ENCODE peak calls at places on chromosomes 6 and 20, in six cellular contexts. One of them, this sample, is unnamed.

GRCh38 chr6:158497620-158498019 is 62.3 kb upstream of the TMEM181 start:
- DNase-seq in nucleus accumbens: no peak
- DNase-seq in DMS153: no peak
- DNase-seq in T-helper 1 cell: no peak
- DNase-seq in AG10803: no peak
- DNase-seq in NCI-H524: no peak
- DNase-seq in this sample: no peak

GRCh38 chr6:15531973-15532372 is 130.9 kb downstream of the DTNBP1 start:
- DNase-seq in DMS153: no peak
- DNase-seq in AG10803: no peak
- DNase-seq in NCI-H524: no peak
- DNase-seq in T-helper 1 cell: no peak
- DNase-seq in nucleus accumbens: no peak
- DNase-seq in this sample: no peak

GRCh38 chr6:125950293-125950692 is 6.3 kb upstream of the HINT3 start:
- DNase-seq in AG10803: peak; percentile 31
- DNase-seq in T-helper 1 cell: no peak
- DNase-seq in DMS153: no peak
- DNase-seq in NCI-H524: no peak
- DNase-seq in nucleus accumbens: no peak
- DNase-seq in this sample: no peak

GRCh38 chr6:45487645-45488044 is 109.9 kb upstream of the SUPT3H start:
- DNase-seq in NCI-H524: no peak
- DNase-seq in AG10803: no peak
- DNase-seq in T-helper 1 cell: no peak
- DNase-seq in DMS153: no peak
- DNase-seq in nucleus accumbens: no peak
- DNase-seq in this sample: no peak

GRCh38 chr6:135209803-135210202 is 28.7 kb downstream of the MYB start:
- DNase-seq in DMS153: no peak
- DNase-seq in AG10803: no peak
- DNase-seq in nucleus accumbens: no peak
- DNase-seq in NCI-H524: no peak
- DNase-seq in T-helper 1 cell: no peak
- DNase-seq in this sample: no peak

GRCh38 chr20:18276821-18277220 is 11.5 kb upstream of the ZNF133 start:
- DNase-seq in NCI-H524: peak; percentile 75
- DNase-seq in AG10803: peak; percentile 59
- DNase-seq in DMS153: peak; percentile 28
- DNase-seq in nucleus accumbens: peak; percentile 23
- DNase-seq in T-helper 1 cell: peak; percentile 40
- DNase-seq in this sample: peak; percentile 54

GRCh38 chr6:34412054-34412453 is 13.8 kb downstream of the RPS10 start:
- DNase-seq in nucleus accumbens: peak; percentile 66
- DNase-seq in NCI-H524: no peak
- DNase-seq in DMS153: no peak
- DNase-seq in T-helper 1 cell: no peak
- DNase-seq in AG10803: no peak
- DNase-seq in this sample: no peak

GRCh38 chr6:6918216-6918983 is 189.4 kb upstream of the RREB1 start:
- DNase-seq in DMS153: no peak
- DNase-seq in T-helper 1 cell: no peak
- DNase-seq in nucleus accumbens: no peak
- DNase-seq in NCI-H524: no peak
- DNase-seq in AG10803: peak; percentile 64
- DNase-seq in this sample: no peak

GRCh38 chr20:46308258-46309157 is at the start of gene CDH22:
- DNase-seq in DMS153: no peak
- DNase-seq in NCI-H524: peak; percentile 65
- DNase-seq in T-helper 1 cell: peak; percentile 28
- DNase-seq in AG10803: peak; percentile 22
- DNase-seq in nucleus accumbens: peak; percentile 18
- DNase-seq in this sample: peak; percentile 42

GRCh38 chr6:29964904-29965872 is 22.9 kb downstream of the HLA-A start:
- DNase-seq in DMS153: peak; percentile 91
- DNase-seq in NCI-H524: peak; percentile 65
- DNase-seq in T-helper 1 cell: peak; percentile 58
- DNase-seq in nucleus accumbens: peak; percentile 27
- DNase-seq in AG10803: peak; percentile 83
- DNase-seq in this sample: peak; percentile 66

GRCh38 chr6:106684011-106684410 is 54.6 kb downstream of the QRSL1 start:
- DNase-seq in DMS153: no peak
- DNase-seq in AG10803: no peak
- DNase-seq in nucleus accumbens: no peak
- DNase-seq in T-helper 1 cell: no peak
- DNase-seq in NCI-H524: no peak
- DNase-seq in this sample: no peak

GRCh38 chr6:133358598-133358997 is 117.4 kb downstream of the EYA4 start:
- DNase-seq in T-helper 1 cell: no peak
- DNase-seq in AG10803: no peak
- DNase-seq in nucleus accumbens: no peak
- DNase-seq in DMS153: no peak
- DNase-seq in NCI-H524: no peak
- DNase-seq in this sample: no peak

GRCh38 chr6:104908031-104908430 is 48.3 kb upstream of the HACE1 start:
- DNase-seq in T-helper 1 cell: no peak
- DNase-seq in AG10803: no peak
- DNase-seq in DMS153: no peak
- DNase-seq in nucleus accumbens: no peak
- DNase-seq in NCI-H524: no peak
- DNase-seq in this sample: no peak

GRCh38 chr20:10412591-10413408 is 21.2 kb downstream of the MKKS start:
- DNase-seq in NCI-H524: no peak
- DNase-seq in DMS153: no peak
- DNase-seq in nucleus accumbens: no peak
- DNase-seq in T-helper 1 cell: no peak
- DNase-seq in AG10803: no peak
- DNase-seq in this sample: no peak

GRCh38 chr20:41334036-41334435 is 6.6 kb upstream of the LPIN3 start:
- DNase-seq in DMS153: no peak
- DNase-seq in NCI-H524: no peak
- DNase-seq in T-helper 1 cell: no peak
- DNase-seq in nucleus accumbens: no peak
- DNase-seq in AG10803: no peak
- DNase-seq in this sample: no peak

GRCh38 chr6:119160911-119161310 is 82.4 kb upstream of the FAM184A start:
- DNase-seq in T-helper 1 cell: no peak
- DNase-seq in AG10803: peak; percentile 54
- DNase-seq in NCI-H524: no peak
- DNase-seq in DMS153: no peak
- DNase-seq in nucleus accumbens: no peak
- DNase-seq in this sample: no peak

GRCh38 chr6:89792881-89793280 is 26.7 kb downstream of the MDN1 start:
- DNase-seq in NCI-H524: no peak
- DNase-seq in nucleus accumbens: no peak
- DNase-seq in AG10803: peak; percentile 18
- DNase-seq in DMS153: peak; percentile 22
- DNase-seq in T-helper 1 cell: no peak
- DNase-seq in this sample: no peak

GRCh38 chr20:44839481-44839880 is 29.1 kb upstream of the RIMS4 start:
- DNase-seq in DMS153: no peak
- DNase-seq in NCI-H524: no peak
- DNase-seq in AG10803: no peak
- DNase-seq in nucleus accumbens: no peak
- DNase-seq in T-helper 1 cell: no peak
- DNase-seq in this sample: no peak

GRCh38 chr6:41642090-41642959 is 4.1 kb downstream of the MDFI start:
- DNase-seq in AG10803: no peak
- DNase-seq in T-helper 1 cell: no peak
- DNase-seq in DMS153: no peak
- DNase-seq in NCI-H524: peak; percentile 57
- DNase-seq in nucleus accumbens: no peak
- DNase-seq in this sample: no peak

GRCh38 chr6:132907915-132908314 is 93.5 kb downstream of the RPS12 start:
- DNase-seq in T-helper 1 cell: no peak
- DNase-seq in AG10803: peak; percentile 28
- DNase-seq in DMS153: no peak
- DNase-seq in nucleus accumbens: no peak
- DNase-seq in NCI-H524: no peak
- DNase-seq in this sample: no peak

GRCh38 chr20:11001767-11002540 is 328.2 kb upstream of the JAG1 start:
- DNase-seq in AG10803: peak; percentile 70
- DNase-seq in DMS153: peak; percentile 35
- DNase-seq in nucleus accumbens: no peak
- DNase-seq in T-helper 1 cell: no peak
- DNase-seq in NCI-H524: no peak
- DNase-seq in this sample: no peak